ENCODE peak calls at places on chromosomes 11 and 22, in five cellular contexts. P, L, V, D and B are unnamed samples.

GRCh38 chr11:65915821-65916251 is 3.0 kb downstream of the C11orf68 start:
- DNase-seq in P (peak; percentile 44), L (no peak), V (peak; percentile 53), D (peak; percentile 95), B (no peak)

GRCh38 chr11:78044706-78045105 is 19.0 kb upstream of the THRSP start:
- DNase-seq in P (no peak), L (no peak), V (no peak), D (no peak), B (no peak)

GRCh38 chr22:40635940-40636379 is 559 bp downstream of the MRTFA start:
- DNase-seq in P (peak; percentile 50), L (no peak), V (peak; percentile 28), D (no peak), B (peak; percentile 41)

GRCh38 chr11:65790104-65790901 is 3.4 kb downstream of the OVOL1 start:
- DNase-seq in P (no peak), L (no peak), V (no peak), D (no peak), B (no peak)

GRCh38 chr22:27113211-27114030 is 456.0 kb downstream of the MIAT start:
- DNase-seq in P (no peak), L (peak; percentile 15), V (no peak), D (peak; percentile 87), B (no peak)

GRCh38 chr11:61579398-61580291 is 1.2 kb downstream of the SYT7 start:
- DNase-seq in P (peak; percentile 55), L (no peak), V (no peak), D (no peak), B (no peak)

GRCh38 chr11:119722281-119722794 is 6.7 kb downstream of the NECTIN1 start:
- DNase-seq in P (peak; percentile 39), L (no peak), V (no peak), D (no peak), B (peak; percentile 78)

GRCh38 chr11:57815476-57815875 is 53.9 kb downstream of the CTNND1 start:
- DNase-seq in P (no peak), L (no peak), V (no peak), D (no peak), B (no peak)

GRCh38 chr22:43511276-43511910 is 99.6 kb downstream of the MPPED1 start:
- DNase-seq in P (no peak), L (no peak), V (no peak), D (peak; percentile 93), B (no peak)

GRCh38 chr11:67504023-67504949 is 877 bp downstream of the PITPNM1 start:
- DNase-seq in P (peak; percentile 42), L (no peak), V (no peak), D (no peak), B (no peak)

GRCh38 chr11:16011396-16011795 is 344.9 kb downstream of the SOX6 start:
- DNase-seq in P (no peak), L (no peak), V (no peak), D (no peak), B (no peak)

GRCh38 chr11:2513441-2513840 is 68.6 kb downstream of the KCNQ1 start:
- DNase-seq in P (no peak), L (no peak), V (peak; percentile 5), D (no peak), B (no peak)